ENCODE peak calls at places on chromosomes 6 and 20, in four cellular contexts. Z, F, C and I are unnamed samples.
A peak's percentile ranks its signal among the peaks of the same experiment; 100 is the strongest.

GRCh38 chr6:93581371-93581770 is 162.0 kb upstream of the EPHA7 start:
- DNase-seq in F (no peak), Z (no peak), C (no peak), I (no peak)

GRCh38 chr6:10521104-10521808 is at the start of gene GCNT2:
- DNase-seq in Z (no peak), F (peak; percentile 67), C (peak; percentile 37), I (peak; percentile 83)

GRCh38 chr20:63176035-63176434 is 39.9 kb downstream of the YTHDF1 start:
- DNase-seq in Z (no peak), F (no peak), C (no peak), I (peak; percentile 44)

GRCh38 chr6:26155066-26155925 is 68.1 kb downstream of the HFE start:
- DNase-seq in F (peak; percentile 66), C (no peak), Z (peak; percentile 85), I (peak; percentile 34)

GRCh38 chr20:45823949-45824835 is 2.9 kb downstream of the TNNC2 start:
- DNase-seq in F (no peak), Z (peak; percentile 77), C (no peak), I (peak; percentile 59)

GRCh38 chr20:35395728-35396127 is 16.0 kb downstream of the UQCC1 start:
- DNase-seq in Z (no peak), C (no peak), F (peak; percentile 3), I (no peak)

GRCh38 chr6:80223743-80224212 is 117.3 kb downstream of the BCKDHB start:
- DNase-seq in C (no peak), Z (peak; percentile 66), F (no peak), I (no peak)

GRCh38 chr20:775679-776135 is 7.4 kb upstream of the SLC52A3 start:
- DNase-seq in C (no peak), Z (no peak), F (no peak), I (peak; percentile 33)

GRCh38 chr6:157789861-157790260 is 33.2 kb upstream of the SNX9 start:
- DNase-seq in C (no peak), Z (no peak), F (no peak), I (no peak)

GRCh38 chr6:1873781-1874180 is 264.1 kb downstream of the FOXC1 start:
- DNase-seq in Z (peak; percentile 56), F (no peak), C (no peak), I (no peak)

GRCh38 chr20:11906626-11907480 is 10.8 kb upstream of the BTBD3 start:
- DNase-seq in C (no peak), Z (no peak), F (no peak), I (no peak)

GRCh38 chr6:90596967-90597539 is 10.2 kb upstream of the MAP3K7 start:
- DNase-seq in C (no peak), Z (no peak), F (no peak), I (no peak)